ENCODE peak calls at places on chromosomes 6 and 20, in five cellular contexts. One of them, this sample, is unnamed.
A peak's percentile ranks its signal among the peaks of the same experiment; 100 is the strongest.

GRCh38 chr6:120186080-120186479 is 836.5 kb upstream of the MAN1A1 start:
- DNase-seq in ascending aorta: no peak
- DNase-seq in breast epithelium: no peak
- DNase-seq in fibroblast of pulmonary artery: no peak
- DNase-seq in SJSA1: no peak
- DNase-seq in this sample: no peak

GRCh38 chr6:17938885-17939284 is 48.5 kb downstream of the KIF13A start:
- DNase-seq in breast epithelium: no peak
- DNase-seq in ascending aorta: no peak
- DNase-seq in SJSA1: no peak
- DNase-seq in fibroblast of pulmonary artery: peak; percentile 56
- DNase-seq in this sample: no peak

GRCh38 chr6:30013296-30013922 is 47.7 kb upstream of the POLR1H start:
- DNase-seq in breast epithelium: no peak
- DNase-seq in SJSA1: no peak
- DNase-seq in fibroblast of pulmonary artery: peak; percentile 18
- DNase-seq in ascending aorta: no peak
- DNase-seq in this sample: peak; percentile 35

GRCh38 chr6:169825558-169826225 is 74.3 kb downstream of the ERMARD start:
- DNase-seq in ascending aorta: no peak
- DNase-seq in SJSA1: peak; percentile 25
- DNase-seq in fibroblast of pulmonary artery: no peak
- DNase-seq in breast epithelium: no peak
- DNase-seq in this sample: no peak

GRCh38 chr20:46717818-46718541 is 8.5 kb downstream of the SLC2A10 start:
- DNase-seq in breast epithelium: no peak
- DNase-seq in ascending aorta: no peak
- DNase-seq in SJSA1: no peak
- DNase-seq in fibroblast of pulmonary artery: no peak
- DNase-seq in this sample: no peak

GRCh38 chr6:117547688-117548621 is 54.4 kb downstream of the GOPC start:
- DNase-seq in breast epithelium: no peak
- DNase-seq in ascending aorta: peak; percentile 39
- DNase-seq in SJSA1: no peak
- DNase-seq in fibroblast of pulmonary artery: peak; percentile 50
- DNase-seq in this sample: peak; percentile 44

GRCh38 chr6:109093732-109094131 is 914 bp downstream of the SESN1 start:
- DNase-seq in SJSA1: no peak
- DNase-seq in fibroblast of pulmonary artery: no peak
- DNase-seq in ascending aorta: no peak
- DNase-seq in breast epithelium: no peak
- DNase-seq in this sample: no peak

GRCh38 chr20:23116301-23117089 is 30.4 kb upstream of the CD93 start:
- DNase-seq in fibroblast of pulmonary artery: peak; percentile 33
- DNase-seq in ascending aorta: no peak
- DNase-seq in SJSA1: no peak
- DNase-seq in breast epithelium: peak; percentile 34
- DNase-seq in this sample: no peak

GRCh38 chr20:19915111-19915798 is 101.9 kb upstream of the NAA20 start:
- DNase-seq in SJSA1: no peak
- DNase-seq in breast epithelium: no peak
- DNase-seq in ascending aorta: no peak
- DNase-seq in fibroblast of pulmonary artery: peak; percentile 72
- DNase-seq in this sample: no peak

GRCh38 chr20:57713505-57713903 is 3.7 kb upstream of the PMEPA1 start:
- DNase-seq in breast epithelium: no peak
- DNase-seq in ascending aorta: no peak
- DNase-seq in fibroblast of pulmonary artery: no peak
- DNase-seq in SJSA1: no peak
- DNase-seq in this sample: no peak

GRCh38 chr6:158518196-158519127 is 41.4 kb upstream of the TMEM181 start:
- DNase-seq in SJSA1: peak; percentile 79
- DNase-seq in fibroblast of pulmonary artery: peak; percentile 86
- DNase-seq in ascending aorta: no peak
- DNase-seq in breast epithelium: no peak
- DNase-seq in this sample: peak; percentile 64

GRCh38 chr6:89022747-89023289 is 57.7 kb upstream of the PNRC1 start:
- DNase-seq in fibroblast of pulmonary artery: peak; percentile 67
- DNase-seq in ascending aorta: no peak
- DNase-seq in SJSA1: no peak
- DNase-seq in breast epithelium: no peak
- DNase-seq in this sample: no peak

GRCh38 chr6:159877256-159877808 is 13.5 kb upstream of the MAS1 start:
- DNase-seq in SJSA1: no peak
- DNase-seq in fibroblast of pulmonary artery: no peak
- DNase-seq in breast epithelium: no peak
- DNase-seq in ascending aorta: no peak
- DNase-seq in this sample: no peak

GRCh38 chr6:130018830-130019795 is 732 bp downstream of the L3MBTL3 start:
- DNase-seq in ascending aorta: no peak
- DNase-seq in breast epithelium: no peak
- DNase-seq in fibroblast of pulmonary artery: peak; percentile 38
- DNase-seq in SJSA1: no peak
- DNase-seq in this sample: peak; percentile 56

GRCh38 chr20:8535403-8536003 is 403.4 kb downstream of the PLCB1 start:
- DNase-seq in fibroblast of pulmonary artery: peak; percentile 30
- DNase-seq in SJSA1: no peak
- DNase-seq in breast epithelium: no peak
- DNase-seq in ascending aorta: no peak
- DNase-seq in this sample: no peak

GRCh38 chr20:40339661-40340449 is 349.2 kb downstream of the MAFB start:
- DNase-seq in breast epithelium: no peak
- DNase-seq in SJSA1: no peak
- DNase-seq in fibroblast of pulmonary artery: no peak
- DNase-seq in ascending aorta: peak; percentile 25
- DNase-seq in this sample: no peak

GRCh38 chr6:81515562-81516453 is 236.7 kb downstream of the TENT5A start:
- DNase-seq in ascending aorta: no peak
- DNase-seq in SJSA1: no peak
- DNase-seq in fibroblast of pulmonary artery: peak; percentile 66
- DNase-seq in breast epithelium: no peak
- DNase-seq in this sample: no peak

GRCh38 chr6:37783025-37783825 is 36.3 kb upstream of the ZFAND3 start:
- DNase-seq in SJSA1: no peak
- DNase-seq in ascending aorta: no peak
- DNase-seq in breast epithelium: no peak
- DNase-seq in fibroblast of pulmonary artery: no peak
- DNase-seq in this sample: no peak

GRCh38 chr20:2109425-2110210 is 8.0 kb downstream of the STK35 start:
- DNase-seq in fibroblast of pulmonary artery: peak; percentile 13
- DNase-seq in breast epithelium: no peak
- DNase-seq in SJSA1: no peak
- DNase-seq in ascending aorta: no peak
- DNase-seq in this sample: no peak

GRCh38 chr6:75084872-75085381 is 120.9 kb downstream of the COL12A1 start:
- DNase-seq in fibroblast of pulmonary artery: no peak
- DNase-seq in ascending aorta: no peak
- DNase-seq in SJSA1: no peak
- DNase-seq in breast epithelium: peak; percentile 65
- DNase-seq in this sample: no peak

GRCh38 chr20:34753706-34754461 is 49.7 kb downstream of the TP53INP2 start:
- DNase-seq in SJSA1: no peak
- DNase-seq in fibroblast of pulmonary artery: no peak
- DNase-seq in ascending aorta: no peak
- DNase-seq in breast epithelium: no peak
- DNase-seq in this sample: no peak

GRCh38 chr6:44269921-44270525 is at the start of gene TMEM151B:
- DNase-seq in SJSA1: no peak
- DNase-seq in fibroblast of pulmonary artery: no peak
- DNase-seq in ascending aorta: no peak
- DNase-seq in breast epithelium: no peak
- DNase-seq in this sample: no peak

GRCh38 chr6:44269168-44269920 is 906 bp upstream of the TMEM151B start:
- DNase-seq in fibroblast of pulmonary artery: no peak
- DNase-seq in ascending aorta: no peak
- DNase-seq in breast epithelium: no peak
- DNase-seq in SJSA1: no peak
- DNase-seq in this sample: no peak

GRCh38 chr6:44271914-44272313 is 1.7 kb downstream of the TMEM151B start:
- DNase-seq in SJSA1: no peak
- DNase-seq in breast epithelium: no peak
- DNase-seq in ascending aorta: no peak
- DNase-seq in fibroblast of pulmonary artery: no peak
- DNase-seq in this sample: no peak

GRCh38 chr6:44271406-44271723 is 1.1 kb downstream of the TMEM151B start:
- DNase-seq in ascending aorta: no peak
- DNase-seq in SJSA1: no peak
- DNase-seq in fibroblast of pulmonary artery: no peak
- DNase-seq in breast epithelium: no peak
- DNase-seq in this sample: no peak

DNA sequence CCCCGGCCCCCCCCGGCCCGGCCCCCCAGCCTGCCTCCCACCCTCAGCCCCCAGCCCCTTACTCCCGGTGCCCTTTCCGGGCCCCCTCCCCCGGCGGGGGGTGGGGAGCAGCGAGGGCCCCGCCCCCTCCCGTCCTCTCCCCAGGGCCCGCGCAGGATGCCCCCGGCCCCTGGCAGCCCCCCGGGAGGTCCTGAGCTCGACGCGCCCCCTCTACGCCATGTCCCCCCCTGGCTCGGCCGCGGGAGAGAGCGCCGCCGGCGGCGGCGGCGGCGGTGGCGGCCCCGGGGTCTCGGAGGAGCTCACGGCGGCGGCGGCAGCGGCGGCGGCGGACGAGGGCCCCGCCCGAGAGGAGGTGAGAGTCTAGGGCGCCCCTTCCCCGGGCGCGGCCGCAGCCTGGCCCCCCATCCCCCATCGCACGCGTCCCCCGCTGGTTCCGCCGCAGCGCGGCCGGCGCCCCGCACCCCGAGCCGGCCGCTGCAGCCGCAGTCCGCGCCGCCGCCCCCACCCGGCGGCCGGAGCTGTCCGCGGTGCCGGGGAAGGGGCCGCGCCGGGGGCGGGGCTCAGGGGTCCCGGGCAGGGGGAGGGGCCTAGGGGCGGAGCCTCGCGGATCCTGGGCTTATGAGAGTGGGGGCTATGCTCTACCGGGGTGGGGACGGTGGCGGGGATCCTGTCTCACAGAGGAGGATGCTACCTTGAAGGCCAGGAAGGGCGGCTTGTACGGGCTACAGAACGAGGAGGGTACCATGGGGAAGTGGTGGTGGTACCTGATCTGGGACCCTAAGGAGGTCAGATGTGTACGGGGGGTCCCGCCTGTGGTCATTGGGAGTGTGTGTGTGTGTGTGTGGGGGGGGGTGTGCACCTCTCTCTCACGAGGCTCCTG is 516 bp downstream of the TMEM151B start:
- DNase-seq in breast epithelium: no peak
- DNase-seq in ascending aorta: no peak
- DNase-seq in SJSA1: no peak
- DNase-seq in fibroblast of pulmonary artery: no peak
- DNase-seq in this sample: no peak
- H3K4me3 ChIP-seq in breast epithelium: peak overlapping the region; percentile 79
- H3K4me3 ChIP-seq in ascending aorta: peak overlapping the region; percentile 58
- H3K4me3 ChIP-seq in SJSA1: no peak overlapping the region
- H3K4me3 ChIP-seq in fibroblast of pulmonary artery: no peak overlapping the region
- H3K4me3 ChIP-seq in this sample: no peak overlapping the region

GRCh38 chr6:16704706-16705402 is 56.4 kb downstream of the ATXN1 start:
- DNase-seq in fibroblast of pulmonary artery: peak; percentile 41
- DNase-seq in ascending aorta: no peak
- DNase-seq in breast epithelium: no peak
- DNase-seq in SJSA1: peak; percentile 58
- DNase-seq in this sample: no peak

GRCh38 chr6:16698163-16698533 is 63.1 kb downstream of the ATXN1 start:
- DNase-seq in ascending aorta: no peak
- DNase-seq in fibroblast of pulmonary artery: no peak
- DNase-seq in breast epithelium: no peak
- DNase-seq in SJSA1: no peak
- DNase-seq in this sample: no peak

GRCh38 chr6:16697437-16698162 is 63.7 kb downstream of the ATXN1 start:
- DNase-seq in SJSA1: no peak
- DNase-seq in fibroblast of pulmonary artery: no peak
- DNase-seq in ascending aorta: no peak
- DNase-seq in breast epithelium: no peak
- DNase-seq in this sample: no peak

GRCh38 chr6:16698988-16699868 is 62.0 kb downstream of the ATXN1 start:
- DNase-seq in SJSA1: no peak
- DNase-seq in ascending aorta: no peak
- DNase-seq in fibroblast of pulmonary artery: peak; percentile 41
- DNase-seq in breast epithelium: no peak
- DNase-seq in this sample: peak; percentile 33

DNA sequence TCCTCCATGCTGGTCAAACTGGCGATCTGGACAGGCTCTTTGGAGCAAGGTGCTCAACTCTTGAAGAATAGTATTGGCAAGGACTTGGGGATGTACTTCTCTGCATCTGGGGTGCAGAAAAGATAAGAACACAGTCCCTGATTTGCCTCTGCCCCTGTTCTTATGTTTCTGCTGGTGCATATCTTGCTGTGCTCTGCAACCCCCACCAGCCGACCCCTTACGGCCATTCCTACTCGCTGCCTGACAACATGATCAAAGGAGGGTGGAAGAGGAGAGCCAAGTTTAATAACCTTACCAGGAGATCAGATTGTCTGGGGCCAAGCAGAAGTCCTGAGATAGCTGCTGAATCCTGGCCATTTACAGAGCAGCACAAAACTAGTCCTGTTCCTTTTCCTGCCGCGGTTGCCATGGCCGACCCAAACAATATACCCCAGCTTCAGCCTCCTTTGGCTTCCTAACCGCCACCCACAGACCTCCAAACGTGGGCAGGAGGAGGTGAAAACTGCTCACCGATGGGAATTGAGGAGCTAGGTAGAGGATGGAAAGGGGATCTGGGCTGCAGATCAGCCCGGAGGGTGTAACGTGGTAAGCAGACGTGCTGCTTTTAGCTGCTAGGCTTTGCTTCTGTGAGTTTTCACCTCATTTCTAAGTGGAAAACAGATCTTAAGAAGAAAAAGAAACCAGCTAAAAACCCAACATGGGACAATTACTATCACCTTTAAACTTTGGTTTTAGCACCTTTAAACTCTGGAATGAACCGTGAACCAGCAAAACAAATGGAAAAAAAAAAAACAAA is 60.9 kb downstream of the ATXN1 start:
- DNase-seq in ascending aorta: no peak
- DNase-seq in fibroblast of pulmonary artery: no peak
- DNase-seq in SJSA1: no peak
- DNase-seq in breast epithelium: no peak
- DNase-seq in this sample: peak; percentile 56
- H3K4me3 ChIP-seq in ascending aorta: peak overlapping the region; percentile 63
- H3K4me3 ChIP-seq in fibroblast of pulmonary artery: peak overlapping the region; percentile 33
- H3K4me3 ChIP-seq in SJSA1: no peak overlapping the region
- H3K4me3 ChIP-seq in breast epithelium: peak overlapping the region; percentile 59
- H3K4me3 ChIP-seq in this sample: peak overlapping the region; percentile 89

DNA sequence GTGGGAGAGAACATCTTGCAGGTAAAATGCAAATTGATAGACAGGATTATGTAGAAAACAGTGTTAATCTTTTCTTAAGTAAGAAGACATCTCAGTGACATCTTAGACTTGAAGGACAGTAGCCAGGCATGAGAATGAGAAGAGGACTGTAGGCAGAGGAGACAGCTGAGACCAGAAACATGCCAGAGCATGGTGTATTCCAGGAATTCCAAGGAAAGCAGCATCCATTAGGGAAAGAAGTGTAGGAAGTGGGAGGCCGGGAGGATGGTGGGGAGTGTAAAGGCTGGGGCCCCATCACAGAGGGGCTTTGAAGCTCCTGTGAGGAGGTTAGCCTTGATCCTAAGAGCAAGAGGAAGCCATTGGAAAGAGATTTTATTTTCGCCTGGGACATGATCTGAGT is 225.6 kb downstream of the ARID1B start:
- DNase-seq in ascending aorta: no peak
- DNase-seq in SJSA1: no peak
- DNase-seq in fibroblast of pulmonary artery: no peak
- DNase-seq in breast epithelium: no peak
- DNase-seq in this sample: no peak
- H3K4me3 ChIP-seq in ascending aorta: no peak overlapping the region
- H3K4me3 ChIP-seq in SJSA1: no peak overlapping the region
- H3K4me3 ChIP-seq in fibroblast of pulmonary artery: no peak overlapping the region
- H3K4me3 ChIP-seq in breast epithelium: no peak overlapping the region
- H3K4me3 ChIP-seq in this sample: no peak overlapping the region

GRCh38 chr6:42821846-42822245 is 40.0 kb downstream of the BICRAL start:
- DNase-seq in breast epithelium: no peak
- DNase-seq in fibroblast of pulmonary artery: no peak
- DNase-seq in SJSA1: no peak
- DNase-seq in ascending aorta: no peak
- DNase-seq in this sample: no peak
- H3K4me3 ChIP-seq in breast epithelium: no peak overlapping the region
- H3K4me3 ChIP-seq in fibroblast of pulmonary artery: no peak overlapping the region
- H3K4me3 ChIP-seq in SJSA1: no peak overlapping the region
- H3K4me3 ChIP-seq in ascending aorta: no peak overlapping the region
- H3K4me3 ChIP-seq in this sample: no peak overlapping the region

This sample was measured in CD4-positive, alpha-beta memory T cell.